ENCODE peak calls at places on chromosomes 13 and 19, in five cellular contexts. D is activated T-cell treated with anti-CD3 and anti-CD28 coated beads, Interleukin-2, amount 50 U/mL, for 24 hours; R is sigmoid colon; J is amygdala; H is EL. S is an unnamed sample.
A peak's percentile ranks its signal among the peaks of the same experiment; 100 is the strongest.

GRCh38 chr19:6723108-6723618 is 2.7 kb upstream of the C3 start:
- DNase-seq in D (no peak), R (peak; percentile 90), J (no peak), H (no peak), S (no peak)

GRCh38 chr13:93368296-93368695 is 141.7 kb downstream of the GPC6 start:
- DNase-seq in D (no peak), R (no peak), J (no peak), H (no peak), S (no peak)

GRCh38 chr13:40384976-40385857 is 281.2 kb downstream of the FOXO1 start:
- DNase-seq in D (no peak), R (no peak), J (no peak), H (no peak), S (no peak)

GRCh38 chr19:48113190-48113917 is 2.7 kb upstream of the PLA2G4C start:
- DNase-seq in D (no peak), R (no peak), J (no peak), H (no peak), S (no peak)

GRCh38 chr13:80858131-80858530 is 517.2 kb upstream of the SPRY2 start:
- DNase-seq in D (no peak), R (no peak), J (no peak), H (no peak), S (no peak)

GRCh38 chr19:14320253-14320652 is 61.0 kb upstream of the ADGRE5 start:
- DNase-seq in D (no peak), R (no peak), J (no peak), H (no peak), S (no peak)

GRCh38 chr19:53424968-53425597 is 6.7 kb upstream of the ZNF761 start:
- DNase-seq in D (peak; percentile 74), R (peak; percentile 91), J (peak; percentile 42), H (peak; percentile 36), S (peak; percentile 61)

GRCh38 chr13:75454497-75454896 is 27.5 kb downstream of the TBC1D4 start:
- DNase-seq in D (no peak), R (no peak), J (no peak), H (no peak), S (no peak)

GRCh38 chr19:55316646-55317045 is 8.5 kb downstream of the TMEM150B start:
- DNase-seq in D (no peak), R (no peak), J (no peak), H (no peak), S (no peak)

GRCh38 chr13:26508885-26509284 is 48.6 kb upstream of the WASF3 start:
- DNase-seq in D (no peak), R (peak; percentile 95), J (no peak), H (peak; percentile 89), S (peak; percentile 45)

GRCh38 chr13:98265669-98266551 is 88.8 kb upstream of the RNF113B start:
- DNase-seq in D (no peak), R (no peak), J (no peak), H (no peak), S (no peak)

GRCh38 chr19:15101479-15102082 is 5.6 kb upstream of the SYDE1 start:
- DNase-seq in D (peak; percentile 64), R (no peak), J (no peak), H (peak; percentile 50), S (no peak)

GRCh38 chr13:113861433-113862030 is 2.3 kb downstream of the GAS6 start:
- DNase-seq in D (peak; percentile 25), R (no peak), J (no peak), H (peak; percentile 81), S (no peak)

GRCh38 chr13:24747248-24748151 is 16.5 kb upstream of the RNF17 start:
- DNase-seq in D (peak; percentile 46), R (peak; percentile 41), J (no peak), H (peak; percentile 8), S (no peak)

GRCh38 chr19:40366697-40367561 is 18.4 kb downstream of the PLD3 start:
- DNase-seq in D (no peak), R (no peak), J (peak; percentile 32), H (no peak), S (no peak)

GRCh38 chr13:65844266-65844841 is 1385.8 kb downstream of the PCDH9 start:
- DNase-seq in D (no peak), R (no peak), J (no peak), H (no peak), S (no peak)

GRCh38 chr13:73971481-73971880 is 162.7 kb downstream of the KLF12 start:
- DNase-seq in D (no peak), R (no peak), J (no peak), H (no peak), S (no peak)

GRCh38 chr13:49638416-49639072 is 10.2 kb downstream of the ARL11 start:
- DNase-seq in D (no peak), R (no peak), J (no peak), H (no peak), S (no peak)

GRCh38 chr13:89294115-89294867 is 1623.1 kb downstream of the SLITRK5 start:
- DNase-seq in D (no peak), R (no peak), J (no peak), H (no peak), S (no peak)

GRCh38 chr19:47241919-47242644 is 11.1 kb upstream of the BBC3 start:
- DNase-seq in D (no peak), R (no peak), J (no peak), H (no peak), S (no peak)

GRCh38 chr13:69331245-69331644 is 776.4 kb upstream of the ATXN8OS start:
- DNase-seq in D (no peak), R (no peak), J (no peak), H (no peak), S (peak; percentile 9)

GRCh38 chr19:52936958-52937334 is 13.7 kb upstream of the ZNF888 start:
- DNase-seq in D (no peak), R (peak; percentile 29), J (no peak), H (no peak), S (no peak)

GRCh38 chr19:29260477-29261317 is 47.7 kb upstream of the UQCRFS1 start:
- DNase-seq in D (no peak), R (no peak), J (no peak), H (peak; percentile 36), S (peak; percentile 63)

GRCh38 chr19:16327501-16327900 is 2.9 kb downstream of the KLF2 start:
- DNase-seq in D (no peak), R (no peak), J (no peak), H (no peak), S (no peak)

S was measured in RKO.